ENCODE peak calls at places on chromosomes 5 and 9, in seven cellular contexts. G is ovary, E is cardiac muscle cell, R is GM06990, T is adrenal gland, B is mesothelial cell of epicardium, D is psoas muscle. J is an unnamed sample.

GRCh38 chr9:90985631-90986030 is 184.0 kb downstream of the SYK start:
- DNase-seq in G (no peak), E (no peak), R (no peak), T (no peak), B (no peak), D (no peak), J (no peak)

GRCh38 chr5:180314106-180314505 is 22.2 kb upstream of the MAPK9 start:
- DNase-seq in G (no peak), E (no peak), R (no peak), T (no peak), B (no peak), D (no peak), J (no peak)

GRCh38 chr9:10071579-10071978 is 541.2 kb downstream of the PTPRD start:
- DNase-seq in G (no peak), E (no peak), R (no peak), T (no peak), B (no peak), D (no peak), J (no peak)

GRCh38 chr9:137031904-137032639 is at the start of gene FUT7:
- DNase-seq in G (no peak), E (no peak), R (peak), T (no peak), B (no peak), D (no peak), J (no peak)

GRCh38 chr9:22103650-22104575 is 94.8 kb upstream of the CDKN2B start:
- DNase-seq in G (no peak), E (peak), R (no peak), T (no peak), B (no peak), D (no peak), J (no peak)

GRCh38 chr9:91532325-91532724 is 108.7 kb upstream of the NFIL3 start:
- DNase-seq in G (no peak), E (peak), R (no peak), T (no peak), B (no peak), D (no peak), J (no peak)

GRCh38 chr9:35859310-35859994 is 10.7 kb downstream of the OR13J1 start:
- DNase-seq in G (no peak), E (peak), R (no peak), T (peak), B (no peak), D (no peak), J (peak)

GRCh38 chr5:133393776-133394476 is 218.4 kb downstream of the FSTL4 start:
- DNase-seq in G (no peak), E (no peak), R (no peak), T (peak), B (peak), D (no peak), J (no peak)

GRCh38 chr5:154311362-154311761 is 120.8 kb downstream of the GALNT10 start:
- DNase-seq in G (no peak), E (peak), R (peak), T (no peak), B (no peak), D (no peak), J (no peak)

GRCh38 chr5:149264432-149265069 is 7.1 kb upstream of the AFAP1L1 start:
- DNase-seq in G (no peak), E (no peak), R (peak), T (no peak), B (peak), D (no peak), J (peak)

GRCh38 chr5:174615986-174616500 is 108.3 kb upstream of the MSX2 start:
- DNase-seq in G (no peak), E (no peak), R (no peak), T (no peak), B (no peak), D (no peak), J (no peak)

GRCh38 chr9:70080481-70081119 is 37.0 kb downstream of the MAMDC2 start:
- DNase-seq in G (peak), E (peak), R (no peak), T (no peak), B (no peak), D (no peak), J (no peak)

GRCh38 chr9:4833781-4834560 is 41.2 kb downstream of the RCL1 start:
- DNase-seq in G (no peak), E (peak), R (no peak), T (no peak), B (no peak), D (no peak), J (no peak)

GRCh38 chr5:151319334-151319733 is 15.8 kb upstream of the SLC36A3 start:
- DNase-seq in G (peak), E (peak), R (no peak), T (peak), B (no peak), D (no peak), J (no peak)

GRCh38 chr5:91170266-91170665 is 212.9 kb downstream of the ARRDC3 start:
- DNase-seq in G (no peak), E (peak), R (no peak), T (no peak), B (no peak), D (no peak), J (no peak)

GRCh38 chr5:134349463-134349862 is 17.5 kb downstream of the CDKL3 start:
- DNase-seq in G (no peak), E (no peak), R (no peak), T (no peak), B (no peak), D (no peak), J (no peak)

GRCh38 chr5:53019320-53019719 is 30.2 kb downstream of the ITGA2 start:
- DNase-seq in G (no peak), E (peak), R (no peak), T (no peak), B (no peak), D (no peak), J (no peak)

GRCh38 chr9:113578877-113579269 is 115.3 kb downstream of the RGS3 start:
- DNase-seq in G (no peak), E (peak), R (peak), T (peak), B (no peak), D (no peak), J (no peak)

GRCh38 chr5:142065273-142065672 is 43.3 kb upstream of the NDFIP1 start:
- DNase-seq in G (no peak), E (peak), R (no peak), T (peak), B (no peak), D (no peak), J (no peak)

GRCh38 chr5:66655395-66656324 is 59.5 kb downstream of the MAST4 start:
- DNase-seq in G (no peak), E (peak), R (no peak), T (no peak), B (no peak), D (no peak), J (no peak)

GRCh38 chr9:126703330-126704156 is 89.8 kb downstream of the LMX1B start:
- DNase-seq in G (no peak), E (no peak), R (no peak), T (no peak), B (peak), D (no peak), J (no peak)

GRCh38 chr9:90003046-90003355 is 398.2 kb downstream of the GADD45G start:
- DNase-seq in G (no peak), E (no peak), R (no peak), T (peak), B (no peak), D (no peak), J (no peak)

GRCh38 chr5:44809956-44810276 is 1.2 kb downstream of the MRPS30 start:
- DNase-seq in G (no peak), E (no peak), R (no peak), T (no peak), B (no peak), D (no peak), J (no peak)

GRCh38 chr9:113593682-113594281 is 130.3 kb downstream of the RGS3 start:
- DNase-seq in G (peak), E (peak), R (peak), T (peak), B (peak), D (peak), J (peak)

GRCh38 chr9:117400131-117400530 is 14.7 kb downstream of the ASTN2 start:
- DNase-seq in G (no peak), E (no peak), R (no peak), T (no peak), B (no peak), D (no peak), J (no peak)

GRCh38 chr5:124513216-124513615 is 233.2 kb downstream of the ZNF608 start:
- DNase-seq in G (no peak), E (peak), R (no peak), T (no peak), B (no peak), D (no peak), J (no peak)

GRCh38 chr5:137560414-137560813 is 61.3 kb upstream of the SPOCK1 start:
- DNase-seq in G (no peak), E (peak), R (no peak), T (no peak), B (no peak), D (no peak), J (no peak)

GRCh38 chr9:82154573-82154972 is 166.0 kb downstream of the SPATA31D1 start:
- DNase-seq in G (no peak), E (no peak), R (no peak), T (no peak), B (no peak), D (no peak), J (no peak)

GRCh38 chr5:128228506-128228905 is 144.9 kb downstream of the SLC12A2 start:
- DNase-seq in G (no peak), E (peak), R (no peak), T (no peak), B (no peak), D (no peak), J (no peak)

GRCh38 chr9:123350590-123351310 is 5.2 kb upstream of the CRB2 start:
- DNase-seq in G (no peak), E (no peak), R (no peak), T (peak), B (no peak), D (no peak), J (no peak)

GRCh38 chr5:153974131-153974812 is 64.4 kb downstream of the FAM114A2 start:
- DNase-seq in G (no peak), E (peak), R (peak), T (no peak), B (no peak), D (no peak), J (no peak)

GRCh38 chr9:100087218-100087617 is 11.6 kb downstream of the ERP44 start:
- DNase-seq in G (no peak), E (peak), R (peak), T (no peak), B (no peak), D (no peak), J (no peak)

GRCh38 chr5:148717668-148718067 is 63.3 kb upstream of the HTR4 start:
- DNase-seq in G (no peak), E (no peak), R (no peak), T (no peak), B (no peak), D (no peak), J (no peak)

GRCh38 chr5:94994465-94994996 is 290.4 kb downstream of the MCTP1 start:
- DNase-seq in G (no peak), E (no peak), R (no peak), T (no peak), B (no peak), D (no peak), J (no peak)

GRCh38 chr5:151450605-151451004 is 3.2 kb downstream of the SLC36A1 start:
- DNase-seq in G (no peak), E (no peak), R (no peak), T (no peak), B (no peak), D (no peak), J (no peak)

GRCh38 chr5:36894950-36895349 is 18.4 kb downstream of the NIPBL start:
- DNase-seq in G (no peak), E (no peak), R (no peak), T (no peak), B (no peak), D (no peak), J (no peak)

GRCh38 chr5:59863777-59864176 is 29.7 kb downstream of the PDE4D start:
- DNase-seq in G (no peak), E (no peak), R (no peak), T (no peak), B (no peak), D (no peak), J (no peak)

DNA sequence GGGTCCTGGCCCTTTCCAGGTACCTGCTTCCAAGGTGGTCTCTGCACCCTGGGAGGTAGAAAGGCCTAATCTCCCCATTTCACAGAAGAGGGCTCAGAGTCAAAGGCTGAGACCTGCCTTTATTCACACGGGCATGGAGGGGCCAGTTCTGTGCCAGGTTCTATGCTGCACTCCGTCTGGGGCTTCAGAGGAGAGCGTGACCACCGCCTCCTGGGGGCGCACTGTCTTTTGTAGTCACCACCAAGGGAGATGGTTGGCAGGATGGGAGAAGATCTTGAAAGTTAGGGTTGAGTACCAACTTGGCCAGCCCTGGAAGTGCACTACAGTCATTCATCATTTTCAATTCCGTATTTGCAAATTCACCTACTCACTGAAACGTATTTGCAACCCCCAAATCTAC is 23.7 kb upstream of the PRDM12 start:
- DNase-seq in G (no peak), E (no peak), R (no peak), T (no peak), B (no peak), D (no peak), J (no peak)
- TF ChIP-seq CTCF in G (no peak), E (no peak), R (no peak), T (no peak), B (no peak), D (no peak), J (no peak)

DNA sequence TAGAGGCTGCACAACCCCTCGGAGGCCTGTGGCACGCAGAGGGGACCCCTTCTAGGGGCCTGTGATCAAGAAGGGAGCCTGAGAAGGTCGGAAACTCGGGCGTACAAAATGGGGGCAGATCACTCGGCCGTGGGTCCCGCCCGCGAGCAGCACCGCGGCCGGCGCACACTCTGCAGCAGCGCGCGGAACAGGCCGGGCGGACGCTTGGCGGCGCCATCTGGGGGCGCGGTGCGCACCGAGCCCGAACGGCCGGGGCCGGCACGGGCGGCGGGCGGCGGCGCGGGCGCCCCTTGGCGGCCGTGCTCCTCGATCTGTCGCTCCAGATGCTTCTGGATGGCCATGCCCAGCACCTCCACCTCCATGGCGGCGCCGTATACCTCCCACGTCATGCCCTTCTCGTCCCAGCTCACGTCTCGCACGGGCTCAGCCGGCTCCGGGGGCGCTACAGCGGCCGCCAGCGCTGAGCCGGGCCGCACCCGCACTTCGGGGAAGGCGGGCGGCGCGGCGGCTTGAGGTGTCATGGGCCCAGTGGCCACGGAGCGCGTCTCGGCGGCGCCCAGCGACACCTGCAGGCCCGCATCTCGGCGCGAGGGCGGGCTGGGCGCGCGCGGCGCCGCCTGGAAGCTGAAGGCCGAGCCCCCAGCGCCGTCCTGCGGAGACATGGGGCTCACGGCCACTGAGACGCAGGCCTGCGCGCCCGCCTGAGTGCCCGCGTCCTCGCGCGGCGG is 13.1 kb downstream of the GPRIN1 start:
- DNase-seq in G (peak), E (peak), R (peak), T (no peak), B (no peak), D (peak), J (peak)
- TF ChIP-seq CTCF in G (no peak), E (peak), R (no peak), T (peak), B (no peak), D (peak), J (peak)

GRCh38 chr5:167708449-167708848 is 583.0 kb upstream of the WWC1 start:
- DNase-seq in G (no peak), E (no peak), R (no peak), T (no peak), B (no peak), D (no peak), J (no peak)
- TF ChIP-seq CTCF in G (no peak), E (no peak), R (no peak), T (no peak), B (no peak), D (no peak), J (no peak)

GRCh38 chr5:157303667-157304327 is 37.9 kb downstream of the CYFIP2 start:
- DNase-seq in G (no peak), E (no peak), R (no peak), T (peak), B (no peak), D (no peak), J (no peak)
- TF ChIP-seq CTCF in G (no peak), E (peak), R (peak), T (no peak), B (no peak), D (no peak), J (peak)

GRCh38 chr5:81838307-81838906 is 87.5 kb upstream of the SSBP2 start:
- DNase-seq in G (no peak), E (peak), R (no peak), T (peak), B (no peak), D (no peak), J (no peak)
- TF ChIP-seq CTCF in G (peak), E (peak), R (peak), T (peak), B (no peak), D (peak), J (peak)